ENCODE peak calls at places on chromosomes 11 and 22, in four cellular contexts. V is T-helper 17 cell; O is stimulated activated CD4-positive, alpha-beta T cell treated with anti-CD3 and anti-CD28 coated beads, Interleukin-2, amount 100 ng/mL, for 24 hours; U is GM10248. M is an unnamed sample.

GRCh38 chr22:22085702-22086500 is 103.3 kb upstream of the TOP3B start:
- DNase-seq in V (no peak), O (no peak), U (no peak), M (no peak)

GRCh38 chr11:76599041-76600013 is 71.2 kb downstream of the LRRC32 start:
- DNase-seq in V (no peak), O (no peak), U (no peak), M (no peak)

GRCh38 chr11:70065318-70066135 is 12.6 kb upstream of the ANO1 start:
- DNase-seq in V (no peak), O (no peak), U (no peak), M (no peak)

GRCh38 chr11:84465040-84465439 is 1162.1 kb downstream of the DLG2 start:
- DNase-seq in V (no peak), O (no peak), U (no peak), M (no peak)

GRCh38 chr11:121892863-121893262 is 223.2 kb downstream of the BLID start:
- DNase-seq in V (no peak), O (no peak), U (no peak), M (no peak)

GRCh38 chr22:21642584-21643448 is 714 bp downstream of the SDF2L1 start:
- DNase-seq in V (peak), O (peak), U (peak), M (no peak)

GRCh38 chr22:41425704-41426365 is 20.8 kb downstream of the TOB2 start:
- DNase-seq in V (no peak), O (no peak), U (no peak), M (no peak)

GRCh38 chr11:285894-286220 is 3.1 kb upstream of the PGGHG start:
- DNase-seq in V (no peak), O (no peak), U (no peak), M (no peak)

GRCh38 chr11:83538286-83538685 is 252.1 kb upstream of the CCDC90B start:
- DNase-seq in V (no peak), O (no peak), U (no peak), M (no peak)

GRCh38 chr11:63686912-63687311 is 5.6 kb downstream of the RTN3 start:
- DNase-seq in V (no peak), O (no peak), U (no peak), M (no peak)

GRCh38 chr22:22785316-22786065 is 102.1 kb upstream of the IGLL5 start:
- DNase-seq in V (no peak), O (no peak), U (no peak), M (no peak)

GRCh38 chr11:61999141-61999975 is 31.9 kb upstream of the FTH1 start:
- DNase-seq in V (no peak), O (no peak), U (no peak), M (no peak)

GRCh38 chr11:3000032-3000961 is 8.2 kb upstream of the NAP1L4 start:
- DNase-seq in V (no peak), O (no peak), U (no peak), M (peak)

GRCh38 chr11:81895258-81895657 is 838.4 kb downstream of the FAM181B start:
- DNase-seq in V (no peak), O (no peak), U (no peak), M (no peak)

GRCh38 chr22:36366291-36366708 is 21.5 kb downstream of the MYH9 start:
- DNase-seq in V (no peak), O (no peak), U (no peak), M (no peak)

GRCh38 chr11:2932850-2933251 is 3.6 kb upstream of the PHLDA2 start:
- DNase-seq in V (no peak), O (no peak), U (no peak), M (no peak)

GRCh38 chr22:30078320-30079311 is 1.6 kb upstream of the HORMAD2 start:
- DNase-seq in V (no peak), O (peak), U (peak), M (no peak)

GRCh38 chr22:49423125-49423650 is 404.5 kb downstream of the BRD1 start:
- DNase-seq in V (no peak), O (no peak), U (no peak), M (no peak)

GRCh38 chr11:64676253-64676615 is 46.8 kb downstream of the NRXN2 start:
- DNase-seq in V (no peak), O (no peak), U (peak), M (no peak)

GRCh38 chr11:34354782-34355181 is 3.0 kb downstream of the ABTB2 start:
- DNase-seq in V (no peak), O (no peak), U (no peak), M (no peak)

GRCh38 chr11:100719809-100720221 is 32.7 kb downstream of the ARHGAP42 start:
- DNase-seq in V (no peak), O (no peak), U (no peak), M (peak)

GRCh38 chr22:28910575-28911278 is 27.4 kb downstream of the ZNRF3 start:
- DNase-seq in V (no peak), O (no peak), U (no peak), M (no peak)

M was measured in NCI-H2029 treated with DMSO at 0.1 percent for 48 hours.